ENCODE peak calls at places on chromosomes 2 and 18, in ten cellular contexts. O is lower lobe of right lung, U is endodermal cell, Z is IMR-90, N is SJSA1, J is uterus, G is HCT116, W is colonic mucosa, S is neuronal stem cell, C is fibroblast of lung. M is an unnamed sample. For H3K4me1 and H3K36me3, the result is how much of the 10 kb centered on the place peaks cover.

GRCh38 chr18:41504316-41504715 is 450.7 kb upstream of the PIK3C3 start:
- DNase-seq in O (no peak), U (no peak), Z (no peak), N (no peak), J (no peak), G (no peak), W (no peak), S (no peak), C (peak), M (no peak)

GRCh38 chr2:88765154-88765948 is 73.9 kb downstream of the RPIA start:
- DNase-seq in O (peak), U (peak), Z (peak), N (no peak), J (no peak), G (no peak), W (peak), S (peak), C (peak), M (no peak)

GRCh38 chr2:72143441-72144356 is 4.0 kb downstream of the CYP26B1 start:
- DNase-seq in O (no peak), U (peak), Z (no peak), N (no peak), J (peak), G (no peak), W (no peak), S (no peak), C (no peak), M (no peak)

GRCh38 chr2:157722580-157723234 is 94.0 kb upstream of the ACVR1C start:
- DNase-seq in O (no peak), U (no peak), Z (peak), N (peak), J (no peak), G (peak), W (no peak), S (no peak), C (peak), M (no peak)

GRCh38 chr2:32946314-32947075 is at the start of gene LTBP1:
- DNase-seq in O (peak), U (peak), Z (peak), N (peak), J (peak), G (peak), W (peak), S (peak), C (peak), M (peak)

GRCh38 chr2:142165790-142166189 is 35.0 kb upstream of the LRP1B start:
- DNase-seq in O (no peak), U (peak), Z (peak), N (peak), J (no peak), G (peak), W (no peak), S (peak), C (peak), M (peak)

GRCh38 chr2:203878060-203878459 is 10.5 kb downstream of the CTLA4 start:
- DNase-seq in O (no peak), U (no peak), Z (no peak), N (no peak), J (no peak), G (no peak), W (no peak), S (no peak), C (no peak), M (no peak)

GRCh38 chr2:98911376-98912154 is 24.5 kb downstream of the CRACDL start:
- DNase-seq in O (no peak), U (peak), Z (peak), N (no peak), J (no peak), G (no peak), W (no peak), S (no peak), C (peak), M (no peak)

GRCh38 chr2:18242716-18243115 is 317.7 kb downstream of the RDH14 start:
- DNase-seq in O (no peak), U (no peak), Z (no peak), N (no peak), J (no peak), G (no peak), W (no peak), S (no peak), C (no peak), M (no peak)

GRCh38 chr18:24488824-24489493 is 28.5 kb downstream of the HRH4 start:
- DNase-seq in O (no peak), U (no peak), Z (peak), N (peak), J (no peak), G (peak), W (no peak), S (peak), C (peak), M (peak)

GRCh38 chr18:79413901-79414300 is 18.2 kb downstream of the NFATC1 start:
- DNase-seq in O (peak), U (no peak), Z (no peak), N (no peak), J (no peak), G (no peak), W (no peak), S (no peak), C (no peak), M (no peak)

GRCh38 chr2:184041077-184041476 is 557.3 kb upstream of the ZNF804A start:
- DNase-seq in O (no peak), U (no peak), Z (no peak), N (no peak), J (no peak), G (no peak), W (no peak), S (no peak), C (peak), M (no peak)

GRCh38 chr2:129906861-129907235 is 72.6 kb upstream of the RAB6C start:
- DNase-seq in O (no peak), U (peak), Z (no peak), N (no peak), J (no peak), G (no peak), W (no peak), S (no peak), C (no peak), M (no peak)

GRCh38 chr2:195559431-195559914 is 97.6 kb upstream of the SLC39A10 start:
- DNase-seq in O (no peak), U (no peak), Z (peak), N (no peak), J (no peak), G (no peak), W (peak), S (no peak), C (peak), M (no peak)

GRCh38 chr2:199922856-199923255 is 11.8 kb downstream of the C2orf69 start:
- DNase-seq in O (no peak), U (no peak), Z (no peak), N (no peak), J (no peak), G (no peak), W (no peak), S (no peak), C (no peak), M (no peak)

GRCh38 chr2:52904511-52904910 is 863.1 kb upstream of the CHAC2 start:
- DNase-seq in O (no peak), U (no peak), Z (peak), N (no peak), J (no peak), G (no peak), W (no peak), S (no peak), C (no peak), M (no peak)

GRCh38 chr18:10010611-10011015 is 96.8 kb downstream of the VAPA start:
- DNase-seq in O (no peak), U (peak), Z (peak), N (peak), J (peak), G (no peak), W (peak), S (no peak), C (peak), M (no peak)

GRCh38 chr18:38011446-38011845 is 445.8 kb upstream of the CELF4 start:
- DNase-seq in O (no peak), U (no peak), Z (no peak), N (no peak), J (no peak), G (no peak), W (no peak), S (no peak), C (no peak), M (no peak)

GRCh38 chr2:218727502-218728165 is 17.0 kb downstream of the TTLL4 start:
- DNase-seq in O (no peak), U (no peak), Z (peak), N (no peak), J (no peak), G (no peak), W (no peak), S (no peak), C (no peak), M (no peak)

GRCh38 chr2:160952462-160952861 is 207.8 kb upstream of the TANK start:
- DNase-seq in O (peak), U (no peak), Z (peak), N (peak), J (peak), G (no peak), W (no peak), S (no peak), C (peak), M (no peak)

GRCh38 chr2:234444888-234445287 is 52.0 kb downstream of the ARL4C start:
- DNase-seq in O (no peak), U (peak), Z (peak), N (peak), J (no peak), G (no peak), W (peak), S (no peak), C (peak), M (no peak)

GRCh38 chr2:152415231-152415642 is 80.3 kb downstream of the FMNL2 start:
- DNase-seq in O (no peak), U (no peak), Z (peak), N (no peak), J (no peak), G (peak), W (no peak), S (no peak), C (peak), M (no peak)

GRCh38 chr2:207676827-207677354 is 34.5 kb upstream of the CCNYL1 start:
- DNase-seq in O (no peak), U (no peak), Z (peak), N (peak), J (no peak), G (no peak), W (no peak), S (no peak), C (peak), M (no peak)

GRCh38 chr18:29301048-29301447 is 1124.1 kb upstream of the CDH2 start:
- DNase-seq in O (no peak), U (no peak), Z (no peak), N (no peak), J (no peak), G (no peak), W (no peak), S (no peak), C (no peak), M (no peak)

GRCh38 chr2:232885264-232885961 is 15.3 kb downstream of the SNORC start:
- DNase-seq in O (peak), U (peak), Z (no peak), N (no peak), J (no peak), G (no peak), W (no peak), S (no peak), C (no peak), M (no peak)

GRCh38 chr2:161090401-161090800 is 69.8 kb upstream of the TANK start:
- DNase-seq in O (no peak), U (no peak), Z (peak), N (no peak), J (no peak), G (no peak), W (no peak), S (no peak), C (no peak), M (no peak)

GRCh38 chr2:200380139-200380561 is 73.7 kb downstream of the SPATS2L start:
- DNase-seq in O (no peak), U (no peak), Z (peak), N (no peak), J (no peak), G (no peak), W (no peak), S (no peak), C (peak), M (peak)

GRCh38 chr18:65363911-65364632 is 386.7 kb upstream of the CDH7 start:
- DNase-seq in O (no peak), U (no peak), Z (no peak), N (no peak), J (no peak), G (no peak), W (no peak), S (no peak), C (no peak), M (no peak)

GRCh38 chr2:167381349-167381748 is 493.1 kb downstream of the XIRP2 start:
- DNase-seq in O (no peak), U (no peak), Z (no peak), N (no peak), J (no peak), G (no peak), W (no peak), S (no peak), C (no peak), M (no peak)

GRCh38 chr2:70354264-70354949 is 52.5 kb upstream of the FAM136A start:
- DNase-seq in O (no peak), U (no peak), Z (peak), N (no peak), J (no peak), G (no peak), W (no peak), S (no peak), C (peak), M (no peak)

GRCh38 chr2:239193925-239194687 is 206.7 kb downstream of the HDAC4 start:
- DNase-seq in O (no peak), U (peak), Z (no peak), N (no peak), J (peak), G (no peak), W (no peak), S (no peak), C (no peak), M (no peak)

GRCh38 chr2:195642677-195643063 is 14.4 kb upstream of the SLC39A10 start:
- DNase-seq in O (no peak), U (no peak), Z (no peak), N (no peak), J (no peak), G (no peak), W (no peak), S (no peak), C (no peak), M (no peak)

GRCh38 chr2:46499392-46499785 is 20.0 kb downstream of the TMEM247 start:
- DNase-seq in O (no peak), U (no peak), Z (no peak), N (no peak), J (no peak), G (no peak), W (no peak), S (no peak), C (no peak), M (no peak)

GRCh38 chr2:72142743-72143440 is 4.8 kb downstream of the CYP26B1 start:
- DNase-seq in O (no peak), U (peak), Z (peak), N (no peak), J (peak), G (no peak), W (peak), S (peak), C (no peak), M (peak)

GRCh38 chr18:32295604-32296003 is 105.8 kb downstream of the MEP1B start:
- DNase-seq in O (no peak), U (no peak), Z (no peak), N (no peak), J (no peak), G (no peak), W (no peak), S (no peak), C (no peak), M (no peak)

DNA sequence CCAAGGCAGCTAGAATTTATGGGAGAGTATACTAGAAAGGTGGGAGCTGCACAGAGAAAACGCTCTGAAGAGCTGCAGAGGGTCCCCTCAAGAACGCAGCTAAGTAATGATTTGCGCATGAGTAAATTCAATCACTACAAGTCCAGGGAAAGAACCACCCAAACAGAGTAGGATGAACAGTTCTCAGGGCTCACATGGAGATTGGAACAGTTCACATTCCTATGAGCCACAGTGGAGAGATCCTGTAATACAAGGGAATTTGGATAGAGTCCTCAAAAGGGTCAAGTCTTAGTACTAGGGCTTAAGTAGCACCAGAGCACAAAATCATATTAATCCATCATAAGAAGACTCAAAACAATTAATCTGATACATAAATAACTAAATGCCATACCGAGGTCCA is 12.7 kb downstream of the OLA1 start:
- DNase-seq in O (no peak), U (no peak), Z (peak), N (no peak), J (no peak), G (no peak), W (no peak), S (no peak), C (peak), M (no peak)
- H3K4me1 ChIP-seq in O (under half), U (under half), Z (under half), N (under half), J (under half), G (under half), W (under half), S (under half), C (under half), M (under half)

GRCh38 chr2:240586919-240587800 is 626 bp downstream of the CAPN10 start:
- DNase-seq in O (peak), U (peak), Z (no peak), N (no peak), J (peak), G (no peak), W (peak), S (no peak), C (peak), M (peak)

GRCh38 chr2:240584486-240585031 is 2.0 kb upstream of the CAPN10 start:
- DNase-seq in O (peak), U (peak), Z (no peak), N (no peak), J (no peak), G (no peak), W (no peak), S (no peak), C (peak), M (peak)

GRCh38 chr2:240586198-240586918 is at the start of gene CAPN10:
- DNase-seq in O (peak), U (peak), Z (peak), N (peak), J (peak), G (peak), W (peak), S (peak), C (peak), M (peak)

GRCh38 chr2:240585101-240585500 is 1.4 kb upstream of the CAPN10 start:
- DNase-seq in O (peak), U (no peak), Z (no peak), N (no peak), J (no peak), G (no peak), W (no peak), S (no peak), C (no peak), M (no peak)

DNA sequence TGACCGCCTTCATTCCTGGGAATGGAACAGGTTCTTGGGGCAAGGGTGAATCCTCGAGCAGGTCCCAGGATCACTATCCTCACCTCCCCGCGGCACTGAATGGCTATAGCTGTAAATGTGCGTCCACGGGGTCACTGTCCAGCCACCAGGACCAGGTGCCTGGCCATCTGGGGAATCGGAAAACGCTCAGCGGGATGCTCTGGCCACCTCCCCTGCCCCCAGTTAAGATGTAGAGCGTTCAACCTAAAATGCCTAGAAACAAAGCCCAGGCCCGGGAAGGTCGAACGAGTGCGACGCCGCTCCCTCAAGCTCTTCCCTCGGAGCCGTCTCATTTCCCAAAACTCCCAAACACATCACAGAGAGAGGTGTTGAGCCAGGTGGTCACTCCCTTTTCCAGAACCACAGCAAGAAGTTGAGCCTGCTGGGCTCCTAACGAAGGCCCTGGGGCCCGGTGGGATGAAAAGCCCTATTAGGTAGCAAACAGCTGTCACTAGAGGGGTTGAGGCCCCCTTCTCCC is 795 bp upstream of the CAPN10 start:
- DNase-seq in O (peak), U (no peak), Z (no peak), N (peak), J (no peak), G (no peak), W (no peak), S (no peak), C (no peak), M (no peak)
- H3K36me3 ChIP-seq in O (under half), U (under half), Z (under half), N (under half), J (under half), G (under half), W (under half), S (under half), C (under half), M (under half)

GRCh38 chr2:237629188-237629534 is 1.8 kb downstream of the LRRFIP1 start:
- DNase-seq in O (no peak), U (no peak), Z (peak), N (no peak), J (no peak), G (no peak), W (no peak), S (no peak), C (peak), M (no peak)
- H3K4me1 ChIP-seq in O (under half), U (under half), Z (under half), N (under half), J (under half), G (under half), W (under half), S (under half), C (under half), M (under half)

DNA sequence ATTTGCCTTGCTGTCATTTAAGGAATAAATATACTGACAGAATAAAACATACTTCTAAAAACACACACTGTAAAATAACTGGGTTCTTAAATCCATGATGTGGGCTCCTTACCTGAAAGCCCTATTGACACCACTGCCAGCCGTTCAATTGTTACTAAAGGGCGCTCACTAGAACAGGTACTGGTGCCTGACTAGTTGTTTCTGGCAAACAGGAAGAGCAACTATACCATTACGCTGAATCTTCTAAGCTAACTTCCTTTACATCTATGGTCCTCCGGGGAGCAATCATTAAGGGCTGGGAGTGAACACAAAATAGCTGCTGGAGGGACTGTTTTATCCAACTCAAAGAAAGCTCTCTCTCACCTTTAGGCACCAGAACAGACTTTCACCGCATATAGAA is 88.1 kb downstream of the TMEM131 start:
- DNase-seq in O (no peak), U (no peak), Z (no peak), N (no peak), J (no peak), G (no peak), W (no peak), S (no peak), C (no peak), M (no peak)
- H3K36me3 ChIP-seq in O (under half), U (under half), Z (under half), N (under half), J (under half), G (under half), W (under half), S (under half), C (under half), M (under half)

GRCh38 chr18:48942554-48943261 is 8.1 kb downstream of the SMAD7 start:
- DNase-seq in O (no peak), U (no peak), Z (peak), N (peak), J (no peak), G (peak), W (no peak), S (no peak), C (peak), M (no peak)
- H3K4me1 ChIP-seq in O (half or more), U (under half), Z (half or more), N (half or more), J (under half), G (half or more), W (under half), S (under half), C (half or more), M (under half)

DNA sequence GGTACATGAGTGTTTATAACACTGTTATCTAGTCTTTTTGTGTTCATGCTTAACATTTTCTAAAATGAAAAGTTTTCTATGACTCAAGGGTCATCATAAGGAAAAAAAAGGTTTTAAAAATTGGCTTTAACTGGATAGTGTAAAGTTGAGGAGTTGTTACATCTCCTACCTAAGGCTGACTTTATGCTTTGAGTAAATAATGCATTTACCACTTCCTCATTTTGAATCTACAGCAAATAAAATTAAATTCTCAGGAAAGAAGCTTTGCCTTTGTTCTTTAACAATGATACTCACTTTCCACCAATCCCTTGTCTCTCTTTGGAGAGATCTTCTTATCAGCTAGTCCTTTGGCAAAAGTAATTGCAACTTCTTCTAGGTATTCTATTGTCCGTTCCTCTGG is 29.7 kb downstream of the HADHA start:
- DNase-seq in O (no peak), U (no peak), Z (no peak), N (no peak), J (no peak), G (no peak), W (no peak), S (no peak), C (no peak), M (no peak)
- H3K36me3 ChIP-seq in O (half or more), U (half or more), Z (under half), N (half or more), J (under half), G (under half), W (under half), S (half or more), C (under half), M (half or more)